ENCODE peak calls at places on chromosome 15, in nine cellular contexts. I is mammary epithelial cell; G is A549; T is heart right ventricle; Q is CD8-positive, alpha-beta T cell; V is spleen; E is kidney; N is transverse colon; F is OCI-LY7. P is an unnamed sample.

GRCh38 chr15:88785217-88785616 is 18.0 kb upstream of the ACAN start:
- DNase-seq in I (no peak), G (no peak), T (no peak), Q (no peak), V (no peak), E (no peak), N (no peak), F (no peak), P (peak; percentile 52)

GRCh38 chr15:70231484-70231883 is 133.8 kb upstream of the TLE3 start:
- DNase-seq in I (no peak), G (no peak), T (no peak), Q (no peak), V (no peak), E (no peak), N (no peak), F (no peak), P (no peak)

GRCh38 chr15:78934063-78935023 is 10.5 kb downstream of the CTSH start:
- DNase-seq in I (no peak), G (no peak), T (no peak), Q (no peak), V (peak; percentile 75), E (peak; percentile 78), N (no peak), F (no peak), P (no peak)

GRCh38 chr15:78264304-78265136 is at the start of gene DNAJA4:
- DNase-seq in I (no peak), G (no peak), T (peak; percentile 70), Q (peak; percentile 49), V (peak; percentile 87), E (peak; percentile 85), N (peak; percentile 63), F (no peak), P (no peak)

GRCh38 chr15:51144021-51144532 is 49.4 kb upstream of the TNFAIP8L3 start:
- DNase-seq in I (peak; percentile 77), G (peak; percentile 25), T (no peak), Q (no peak), V (no peak), E (no peak), N (no peak), F (no peak), P (no peak)

GRCh38 chr15:101522091-101522490 is 32.6 kb upstream of the PCSK6 start:
- DNase-seq in I (no peak), G (no peak), T (no peak), Q (no peak), V (no peak), E (no peak), N (peak; percentile 46), F (no peak), P (no peak)

GRCh38 chr15:80838012-80838411 is 58.8 kb downstream of the CEMIP start:
- DNase-seq in I (no peak), G (no peak), T (no peak), Q (no peak), V (no peak), E (no peak), N (no peak), F (no peak), P (no peak)

GRCh38 chr15:21270474-21270873 is 169.8 kb downstream of the POTEB3 start:
- DNase-seq in I (peak; percentile 29), G (no peak), T (no peak), Q (no peak), V (no peak), E (peak; percentile 25), N (no peak), F (no peak), P (peak; percentile 62)

GRCh38 chr15:68558318-68559305 is 20.2 kb upstream of the CORO2B start:
- DNase-seq in I (peak; percentile 57), G (no peak), T (no peak), Q (no peak), V (peak; percentile 67), E (no peak), N (peak; percentile 18), F (peak; percentile 57), P (no peak)

GRCh38 chr15:90529369-90530249 is at the start of gene CRTC3:
- DNase-seq in I (peak; percentile 35), G (peak; percentile 74), T (peak; percentile 60), Q (peak; percentile 48), V (peak; percentile 91), E (peak; percentile 89), N (peak; percentile 60), F (peak; percentile 70), P (peak; percentile 78)

GRCh38 chr15:65211157-65211982 is at the start of gene CILP:
- DNase-seq in I (no peak), G (no peak), T (peak; percentile 54), Q (no peak), V (no peak), E (peak; percentile 90), N (no peak), F (no peak), P (no peak)

GRCh38 chr15:79956354-79956939 is 14.5 kb downstream of the BCL2A1 start:
- DNase-seq in I (no peak), G (no peak), T (no peak), Q (no peak), V (no peak), E (no peak), N (no peak), F (no peak), P (no peak)

GRCh38 chr15:100897873-100898490 is 18.4 kb downstream of the ALDH1A3 start:
- DNase-seq in I (no peak), G (no peak), T (no peak), Q (no peak), V (no peak), E (no peak), N (no peak), F (no peak), P (no peak)

GRCh38 chr15:40691737-40692136 is 3.2 kb upstream of the RAD51 start:
- DNase-seq in I (peak; percentile 12), G (no peak), T (no peak), Q (no peak), V (no peak), E (no peak), N (no peak), F (no peak), P (no peak)

GRCh38 chr15:65056106-65056505 is 10.9 kb downstream of the SLC51B start:
- DNase-seq in I (no peak), G (no peak), T (no peak), Q (no peak), V (no peak), E (no peak), N (no peak), F (no peak), P (no peak)

GRCh38 chr15:27535445-27536129 is 563.5 kb downstream of the OCA2 start:
- DNase-seq in I (no peak), G (no peak), T (no peak), Q (no peak), V (no peak), E (no peak), N (no peak), F (no peak), P (no peak)

GRCh38 chr15:82850242-82850591 is 40.8 kb downstream of the WHAMM start:
- DNase-seq in I (peak; percentile 20), G (no peak), T (no peak), Q (no peak), V (no peak), E (no peak), N (no peak), F (no peak), P (no peak)

GRCh38 chr15:100785181-100786138 is 94.2 kb upstream of the ALDH1A3 start:
- DNase-seq in I (no peak), G (no peak), T (no peak), Q (no peak), V (no peak), E (no peak), N (no peak), F (no peak), P (peak; percentile 54)

GRCh38 chr15:93072440-93073394 is 16.3 kb downstream of the RGMA start:
- DNase-seq in I (peak; percentile 49), G (peak; percentile 67), T (peak; percentile 88), Q (no peak), V (no peak), E (peak; percentile 92), N (peak; percentile 63), F (no peak), P (no peak)

GRCh38 chr15:63953524-63953923 is 92.8 kb downstream of the DAPK2 start:
- DNase-seq in I (no peak), G (no peak), T (no peak), Q (no peak), V (no peak), E (no peak), N (no peak), F (no peak), P (no peak)

GRCh38 chr15:85543741-85544155 is 163.3 kb downstream of the AKAP13 start:
- DNase-seq in I (peak; percentile 31), G (no peak), T (peak; percentile 58), Q (peak; percentile 16), V (peak; percentile 92), E (peak; percentile 81), N (peak; percentile 89), F (no peak), P (no peak)

GRCh38 chr15:34644851-34645250 is 61.4 kb upstream of the GOLGA8B start:
- DNase-seq in I (no peak), G (no peak), T (no peak), Q (no peak), V (no peak), E (no peak), N (no peak), F (no peak), P (no peak)

DNA sequence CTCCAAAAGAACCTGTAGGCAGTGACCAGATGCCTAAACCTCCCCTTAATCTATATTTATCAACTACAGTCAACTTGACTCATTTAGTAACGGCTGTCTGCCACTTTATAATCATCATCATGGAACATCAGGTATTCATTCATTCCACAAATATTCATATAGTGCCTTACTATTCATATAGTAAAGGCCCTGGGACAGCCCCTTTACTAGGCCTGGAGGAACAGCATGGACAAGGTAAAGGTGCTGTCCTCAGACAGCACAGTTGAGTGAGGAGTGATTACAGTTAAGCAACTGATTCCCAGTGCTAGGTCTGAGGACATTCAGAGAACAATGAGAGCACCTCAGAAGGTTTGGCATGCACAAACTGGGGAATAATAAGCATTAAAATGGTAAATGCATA is 346.5 kb upstream of the RORA start:
- DNase-seq in I (no peak), G (no peak), T (no peak), Q (no peak), V (no peak), E (no peak), N (no peak), F (no peak), P (no peak)
- H3K4me3 ChIP-seq in I (no peak overlapping the region), G (no peak overlapping the region), T (no peak overlapping the region), Q (no peak overlapping the region), V (no peak overlapping the region), E (no peak overlapping the region), N (no peak overlapping the region), F (no peak overlapping the region), P (no peak overlapping the region)

GRCh38 chr15:50114381-50114780 is 4.7 kb downstream of the ATP8B4 start:
- DNase-seq in I (no peak), G (no peak), T (no peak), Q (no peak), V (peak; percentile 77), E (no peak), N (no peak), F (no peak), P (no peak)
- H3K27ac ChIP-seq in I (no peak overlapping the region), G (no peak overlapping the region), T (peak overlapping the region; percentile 88), Q (no peak overlapping the region), V (peak overlapping the region; percentile 85), E (no peak overlapping the region), N (no peak overlapping the region), F (no peak overlapping the region), P (no peak overlapping the region)

GRCh38 chr15:97745481-97746071 is 214.9 kb upstream of the ARRDC4 start:
- DNase-seq in I (peak; percentile 9), G (peak; percentile 34), T (no peak), Q (no peak), V (no peak), E (no peak), N (peak; percentile 48), F (peak; percentile 18), P (no peak)
- TF ChIP-seq CTCF in I (peak; percentile 73), G (peak; percentile 58), T (peak; percentile 55), Q (peak; percentile 14), V (peak; percentile 41), E (peak; percentile 11), N (peak; percentile 77), F (peak; percentile 78), P (no peak)

GRCh38 chr15:87357608-87358007 is 898.9 kb downstream of the NTRK3 start:
- DNase-seq in I (no peak), G (no peak), T (no peak), Q (no peak), V (no peak), E (no peak), N (no peak), F (no peak), P (no peak)
- H3K4me3 ChIP-seq in I (no peak overlapping the region), G (no peak overlapping the region), T (no peak overlapping the region), Q (no peak overlapping the region), V (no peak overlapping the region), E (no peak overlapping the region), N (no peak overlapping the region), F (no peak overlapping the region), P (no peak overlapping the region)

P was measured in coronary artery.